ENCODE peak calls at places on chromosome 11, in seven cellular contexts. X, D, S, F, Y, Z and U are unnamed samples.

GRCh38 chr11:63917685-63918523 is 940 bp upstream of the RCOR2 start:
- DNase-seq in X (peak), D (no peak), S (peak), F (peak), Y (peak), Z (peak), U (no peak)

GRCh38 chr11:76241243-76242000 is 35.1 kb upstream of the WNT11 start:
- DNase-seq in X (peak), D (no peak), S (no peak), F (no peak), Y (no peak), Z (peak), U (no peak)

GRCh38 chr11:112334381-112334780 is 73.7 kb upstream of the PLET1 start:
- DNase-seq in X (no peak), D (no peak), S (no peak), F (peak), Y (no peak), Z (no peak), U (peak)

GRCh38 chr11:2259466-2259830 is 10.9 kb downstream of the ASCL2 start:
- DNase-seq in X (no peak), D (no peak), S (no peak), F (no peak), Y (no peak), Z (peak), U (no peak)

GRCh38 chr11:95641506-95641905 is 148.1 kb downstream of the FAM76B start:
- DNase-seq in X (no peak), D (no peak), S (peak), F (peak), Y (peak), Z (no peak), U (no peak)

GRCh38 chr11:123072762-123073161 is 10.8 kb upstream of the HSPA8 start:
- DNase-seq in X (no peak), D (no peak), S (no peak), F (no peak), Y (no peak), Z (no peak), U (no peak)

GRCh38 chr11:122772945-122773344 is 65.4 kb upstream of the CRTAM start:
- DNase-seq in X (peak), D (no peak), S (no peak), F (no peak), Y (no peak), Z (no peak), U (no peak)

GRCh38 chr11:102111787-102112653 is 1.8 kb downstream of the YAP1 start:
- DNase-seq in X (peak), D (no peak), S (peak), F (peak), Y (peak), Z (no peak), U (peak)

GRCh38 chr11:8384199-8384821 is 120.6 kb upstream of the LMO1 start:
- DNase-seq in X (peak), D (no peak), S (no peak), F (peak), Y (peak), Z (peak), U (no peak)

GRCh38 chr11:8989411-8989810 is 14.4 kb downstream of the NRIP3 start:
- DNase-seq in X (peak), D (no peak), S (no peak), F (peak), Y (no peak), Z (no peak), U (no peak)

GRCh38 chr11:119680899-119681370 is 48.1 kb downstream of the NECTIN1 start:
- DNase-seq in X (no peak), D (no peak), S (no peak), F (peak), Y (no peak), Z (peak), U (no peak)

GRCh38 chr11:115873813-115874212 is 369.6 kb upstream of the CADM1 start:
- DNase-seq in X (no peak), D (no peak), S (no peak), F (no peak), Y (no peak), Z (no peak), U (no peak)

GRCh38 chr11:124442442-124442841 is 3.1 kb downstream of the OR8B8 start:
- DNase-seq in X (no peak), D (no peak), S (no peak), F (no peak), Y (no peak), Z (no peak), U (no peak)

GRCh38 chr11:116873391-116873790 is 36.0 kb upstream of the APOA1 start:
- DNase-seq in X (no peak), D (no peak), S (no peak), F (no peak), Y (no peak), Z (no peak), U (no peak)

GRCh38 chr11:128555606-128556005 is 31.8 kb downstream of the ETS1 start:
- DNase-seq in X (peak), D (no peak), S (no peak), F (peak), Y (no peak), Z (no peak), U (no peak)

GRCh38 chr11:40054631-40055030 is 1404.8 kb downstream of the LRRC4C start:
- DNase-seq in X (no peak), D (no peak), S (no peak), F (peak), Y (no peak), Z (no peak), U (no peak)

GRCh38 chr11:107741044-107741823 is 29.4 kb upstream of the SLN start:
- DNase-seq in X (peak), D (no peak), S (no peak), F (peak), Y (no peak), Z (no peak), U (no peak)

GRCh38 chr11:74685905-74686304 is 45.3 kb downstream of the CHRDL2 start:
- DNase-seq in X (no peak), D (no peak), S (peak), F (no peak), Y (no peak), Z (no peak), U (no peak)

GRCh38 chr11:120363436-120363835 is 27.2 kb downstream of the ARHGEF12 start:
- DNase-seq in X (no peak), D (no peak), S (no peak), F (no peak), Y (no peak), Z (no peak), U (no peak)

GRCh38 chr11:45649544-45650165 is 15.8 kb downstream of the CHST1 start:
- DNase-seq in X (no peak), D (no peak), S (no peak), F (no peak), Y (no peak), Z (no peak), U (no peak)

GRCh38 chr11:132343445-132343844 is 973.0 kb downstream of the NTM start:
- DNase-seq in X (no peak), D (no peak), S (no peak), F (peak), Y (no peak), Z (no peak), U (no peak)

GRCh38 chr11:69892237-69892985 is 73.2 kb upstream of the FGF3 start:
- DNase-seq in X (peak), D (no peak), S (no peak), F (no peak), Y (no peak), Z (peak), U (no peak)

GRCh38 chr11:56207796-56208195 is 26.3 kb downstream of the OR5T2 start:
- DNase-seq in X (no peak), D (no peak), S (no peak), F (no peak), Y (no peak), Z (no peak), U (no peak)

GRCh38 chr11:66336234-66337102 is at the start of gene RIN1:
- DNase-seq in X (peak), D (peak), S (peak), F (peak), Y (peak), Z (peak), U (peak)

GRCh38 chr11:95262994-95263764 is 32.2 kb upstream of the SESN3 start:
- DNase-seq in X (no peak), D (no peak), S (no peak), F (no peak), Y (no peak), Z (no peak), U (no peak)

GRCh38 chr11:131041331-131042040 is 125.2 kb upstream of the SNX19 start:
- DNase-seq in X (no peak), D (no peak), S (no peak), F (peak), Y (no peak), Z (no peak), U (peak)

GRCh38 chr11:124535552-124536232 is 7.8 kb downstream of the OR8B12 start:
- DNase-seq in X (peak), D (no peak), S (no peak), F (peak), Y (no peak), Z (no peak), U (no peak)

GRCh38 chr11:35035894-35036408 is 103.0 kb upstream of the CD44 start:
- DNase-seq in X (peak), D (no peak), S (no peak), F (peak), Y (no peak), Z (no peak), U (peak)

GRCh38 chr11:57426754-57427691 is at the start of gene SLC43A3:
- DNase-seq in X (peak), D (peak), S (peak), F (peak), Y (peak), Z (peak), U (peak)

GRCh38 chr11:122202161-122202950 is 86.3 kb upstream of the BLID start:
- DNase-seq in X (peak), D (no peak), S (no peak), F (peak), Y (no peak), Z (peak), U (peak)